ENCODE peak calls at places on chromosomes 11 and 22, in five cellular contexts. G, X, Y, T and S are unnamed samples.

GRCh38 chr22:36344106-36344827 is 43.5 kb downstream of the MYH9 start:
- DNase-seq in G (no peak), Y (no peak), X (no peak), T (no peak), S (no peak)

GRCh38 chr11:11731311-11732083 is 109.7 kb upstream of the GALNT18 start:
- DNase-seq in G (no peak), T (no peak), X (peak), Y (no peak), S (no peak)

GRCh38 chr11:105609832-105610781 is at the start of gene GRIA4:
- DNase-seq in T (peak), G (peak), X (peak), Y (no peak), S (peak)

GRCh38 chr22:36860821-36861659 is at the start of gene NCF4:
- DNase-seq in T (no peak), Y (no peak), X (no peak), G (no peak), S (no peak)

GRCh38 chr11:1753426-1754305 is 3.3 kb upstream of the IFITM10 start:
- DNase-seq in Y (no peak), T (no peak), G (no peak), X (no peak), S (no peak)

GRCh38 chr11:134071766-134072403 is 3.0 kb downstream of the JAM3 start:
- DNase-seq in Y (no peak), G (no peak), X (peak), T (no peak), S (no peak)

GRCh38 chr11:45568031-45568430 is 97.4 kb downstream of the CHST1 start:
- DNase-seq in Y (no peak), T (no peak), X (no peak), G (no peak), S (no peak)

GRCh38 chr11:120752668-120753067 is 241.1 kb downstream of the GRIK4 start:
- DNase-seq in X (no peak), G (no peak), Y (no peak), T (no peak), S (no peak)

GRCh38 chr11:77113382-77114088 is 10.9 kb downstream of the OMP start:
- DNase-seq in T (peak), G (peak), X (no peak), Y (no peak), S (no peak)

GRCh38 chr11:36056160-36056751 is 112.4 kb downstream of the LDLRAD3 start:
- DNase-seq in G (peak), T (peak), X (no peak), Y (no peak), S (peak)

GRCh38 chr11:9808943-9809342 is 145.1 kb downstream of the SWAP70 start:
- DNase-seq in X (no peak), T (no peak), G (no peak), Y (no peak), S (no peak)

GRCh38 chr22:23199159-23199558 is 18.9 kb downstream of the BCR start:
- DNase-seq in T (peak), X (no peak), G (peak), Y (no peak), S (no peak)

GRCh38 chr11:61189933-61190332 is 13.4 kb upstream of the PGA3 start:
- DNase-seq in X (no peak), G (no peak), Y (no peak), T (no peak), S (no peak)

GRCh38 chr11:64117763-64118459 is 48.0 kb downstream of the MACROD1 start:
- DNase-seq in G (no peak), Y (no peak), T (no peak), X (no peak), S (no peak)

GRCh38 chr11:130208241-130209127 is 48.9 kb downstream of the ST14 start:
- DNase-seq in X (no peak), T (no peak), G (peak), Y (no peak), S (peak)

GRCh38 chr11:115178705-115179104 is 325.5 kb downstream of the CADM1 start:
- DNase-seq in T (no peak), G (no peak), Y (no peak), X (no peak), S (no peak)

GRCh38 chr11:57379732-57380131 is 1.2 kb downstream of the PRG3 start:
- DNase-seq in G (peak), X (no peak), Y (no peak), T (peak), S (peak)

GRCh38 chr11:74462009-74462408 is 5.3 kb downstream of the KCNE3 start:
- DNase-seq in G (no peak), T (peak), Y (no peak), X (no peak), S (peak)

GRCh38 chr22:40094449-40094848 is 83.3 kb upstream of the TNRC6B start:
- DNase-seq in X (no peak), Y (no peak), T (no peak), G (no peak), S (no peak)

GRCh38 chr11:90204832-90205646 is 17.8 kb downstream of the CHORDC1 start:
- DNase-seq in X (peak), Y (peak), T (peak), G (no peak), S (no peak)

GRCh38 chr11:69337211-69337721 is 43.3 kb downstream of the MYEOV start:
- DNase-seq in T (no peak), X (no peak), G (peak), Y (no peak), S (peak)

GRCh38 chr11:15148181-15148580 is 33.5 kb downstream of the INSC start:
- DNase-seq in Y (no peak), T (no peak), G (no peak), X (no peak), S (peak)

GRCh38 chr22:17430298-17430900 is 61.1 kb downstream of the CECR2 start:
- DNase-seq in X (no peak), Y (no peak), G (no peak), T (no peak), S (no peak)

GRCh38 chr11:123519055-123519796 is 89.2 kb downstream of the GRAMD1B start:
- DNase-seq in T (peak), G (peak), Y (no peak), X (no peak), S (peak)

GRCh38 chr11:82949352-82949751 is 47.8 kb downstream of the DDIAS start:
- DNase-seq in Y (no peak), X (no peak), T (no peak), G (no peak), S (no peak)

GRCh38 chr11:90220391-90220790 is 2.5 kb downstream of the CHORDC1 start:
- DNase-seq in T (no peak), Y (no peak), X (no peak), G (no peak), S (no peak)

GRCh38 chr11:44818110-44818509 is 91.3 kb downstream of the TSPAN18 start:
- DNase-seq in X (no peak), T (no peak), Y (no peak), G (no peak), S (no peak)

GRCh38 chr22:19127329-19128008 is 3.6 kb upstream of the TSSK2 start:
- DNase-seq in Y (no peak), T (no peak), G (no peak), X (no peak), S (no peak)